ENCODE peak calls at places on chromosomes 5 and 9, in six cellular contexts. Y, X, H, M, O and R are unnamed samples.

GRCh38 chr9:135247174-135247930 is 159.9 kb downstream of the OLFM1 start:
- DNase-seq in Y (no peak), X (no peak), H (no peak), M (no peak), O (no peak), R (no peak)

GRCh38 chr5:108101105-108101504 is 280.8 kb downstream of the FBXL17 start:
- DNase-seq in Y (peak), X (no peak), H (no peak), M (no peak), O (no peak), R (no peak)

GRCh38 chr9:98215821-98216220 is 23.4 kb upstream of the CORO2A start:
- DNase-seq in Y (no peak), X (peak), H (no peak), M (no peak), O (no peak), R (peak)

GRCh38 chr9:99105152-99106043 is 485 bp downstream of the TGFBR1 start:
- DNase-seq in Y (peak), X (peak), H (no peak), M (no peak), O (peak), R (peak)

GRCh38 chr5:65871182-65871581 is 55.2 kb upstream of the ERBIN start:
- DNase-seq in Y (no peak), X (peak), H (no peak), M (peak), O (no peak), R (no peak)

GRCh38 chr5:150136841-150137167 is 18.8 kb downstream of the PDGFRB start:
- DNase-seq in Y (no peak), X (no peak), H (no peak), M (no peak), O (no peak), R (no peak)

GRCh38 chr5:151740336-151740942 is 18.0 kb downstream of the ATOX1 start:
- DNase-seq in Y (peak), X (peak), H (peak), M (peak), O (peak), R (peak)

GRCh38 chr5:79436224-79436623 is 77.7 kb downstream of the HOMER1 start:
- DNase-seq in Y (no peak), X (no peak), H (no peak), M (peak), O (no peak), R (no peak)

GRCh38 chr5:166088389-166089039 is 2202.9 kb upstream of the WWC1 start:
- DNase-seq in Y (no peak), X (no peak), H (no peak), M (no peak), O (no peak), R (no peak)

GRCh38 chr5:149677721-149678120 is 52.4 kb upstream of the PPARGC1B start:
- DNase-seq in Y (no peak), X (no peak), H (no peak), M (no peak), O (peak), R (no peak)

GRCh38 chr9:36166150-36166927 is 2.8 kb upstream of the CCIN start:
- DNase-seq in Y (peak), X (peak), H (peak), M (no peak), O (peak), R (peak)

GRCh38 chr9:133509179-133510083 is 15.3 kb downstream of the MYMK start:
- DNase-seq in Y (no peak), X (peak), H (no peak), M (no peak), O (no peak), R (peak)

GRCh38 chr5:172871561-172871960 is 37.5 kb downstream of the ERGIC1 start:
- DNase-seq in Y (no peak), X (no peak), H (no peak), M (no peak), O (no peak), R (no peak)

GRCh38 chr5:87717761-87718160 is 305.0 kb upstream of the CCNH start:
- DNase-seq in Y (no peak), X (no peak), H (no peak), M (no peak), O (no peak), R (no peak)

GRCh38 chr9:33320568-33321261 is 30.4 kb downstream of the NFX1 start:
- DNase-seq in Y (no peak), X (peak), H (no peak), M (peak), O (no peak), R (no peak)

GRCh38 chr5:1439388-1440097 is 5.7 kb downstream of the SLC6A3 start:
- DNase-seq in Y (no peak), X (no peak), H (no peak), M (no peak), O (peak), R (no peak)

GRCh38 chr9:97527626-97528528 is 26.4 kb downstream of the TMOD1 start:
- DNase-seq in Y (no peak), X (no peak), H (no peak), M (no peak), O (no peak), R (no peak)

GRCh38 chr5:141513021-141513626 is 24.2 kb downstream of the PCDHGC5 start:
- DNase-seq in Y (no peak), X (no peak), H (peak), M (no peak), O (peak), R (no peak)